ENCODE peak calls at places on chromosomes 1 and 21, in seven cellular contexts. One of them, this sample, is unnamed. For H3K9me2, the result is how much of the 10 kb centered on the place peaks cover.

GRCh38 chr1:33529957-33530356 is 57.5 kb downstream of the ZSCAN20 start:
- DNase-seq in OCI-LY7: no peak
- DNase-seq in GM23248: no peak
- DNase-seq in PC-3: no peak
- DNase-seq in HCT116: no peak
- DNase-seq in hepatocyte: no peak
- DNase-seq in GM23338: no peak
- DNase-seq in this sample: no peak

GRCh38 chr1:41919131-41919530 is 409 bp upstream of the HIVEP3 start:
- DNase-seq in GM23248: no peak
- DNase-seq in hepatocyte: no peak
- DNase-seq in OCI-LY7: no peak
- DNase-seq in HCT116: no peak
- DNase-seq in PC-3: no peak
- DNase-seq in GM23338: no peak
- DNase-seq in this sample: peak

GRCh38 chr1:25065246-25066238 is 135.5 kb upstream of the RUNX3 start:
- DNase-seq in GM23248: peak
- DNase-seq in GM23338: no peak
- DNase-seq in PC-3: no peak
- DNase-seq in hepatocyte: no peak
- DNase-seq in OCI-LY7: no peak
- DNase-seq in HCT116: no peak
- DNase-seq in this sample: no peak

GRCh38 chr21:42245348-42246185 is 26.6 kb downstream of the ABCG1 start:
- DNase-seq in HCT116: no peak
- DNase-seq in OCI-LY7: no peak
- DNase-seq in PC-3: no peak
- DNase-seq in hepatocyte: peak
- DNase-seq in GM23248: no peak
- DNase-seq in GM23338: peak
- DNase-seq in this sample: no peak

GRCh38 chr1:152983743-152984142 is at the start of gene SPRR1A:
- DNase-seq in GM23248: no peak
- DNase-seq in PC-3: peak
- DNase-seq in hepatocyte: no peak
- DNase-seq in OCI-LY7: no peak
- DNase-seq in HCT116: no peak
- DNase-seq in GM23338: no peak
- DNase-seq in this sample: no peak

GRCh38 chr1:51236548-51237312 is 657 bp downstream of the RNF11 start:
- DNase-seq in OCI-LY7: peak
- DNase-seq in hepatocyte: peak
- DNase-seq in PC-3: peak
- DNase-seq in GM23248: peak
- DNase-seq in HCT116: no peak
- DNase-seq in GM23338: peak
- DNase-seq in this sample: peak

GRCh38 chr1:1132042-1132927 is 16.4 kb upstream of the C1orf159 start:
- DNase-seq in hepatocyte: peak
- DNase-seq in GM23248: no peak
- DNase-seq in PC-3: peak
- DNase-seq in OCI-LY7: no peak
- DNase-seq in HCT116: no peak
- DNase-seq in GM23338: no peak
- DNase-seq in this sample: no peak

GRCh38 chr1:93079685-93080141 is 630 bp downstream of the MTF2 start:
- DNase-seq in PC-3: peak
- DNase-seq in GM23338: peak
- DNase-seq in OCI-LY7: peak
- DNase-seq in HCT116: no peak
- DNase-seq in GM23248: peak
- DNase-seq in hepatocyte: peak
- DNase-seq in this sample: no peak

GRCh38 chr1:77831976-77832695 is 52.7 kb downstream of the MIGA1 start:
- DNase-seq in OCI-LY7: no peak
- DNase-seq in HCT116: no peak
- DNase-seq in PC-3: peak
- DNase-seq in hepatocyte: peak
- DNase-seq in GM23248: peak
- DNase-seq in GM23338: no peak
- DNase-seq in this sample: no peak

GRCh38 chr21:31339736-31340135 is 4.3 kb downstream of the TIAM1 start:
- DNase-seq in PC-3: no peak
- DNase-seq in GM23338: no peak
- DNase-seq in HCT116: no peak
- DNase-seq in GM23248: no peak
- DNase-seq in hepatocyte: no peak
- DNase-seq in OCI-LY7: no peak
- DNase-seq in this sample: no peak

GRCh38 chr1:200176181-200176580 is 148.7 kb downstream of the NR5A2 start:
- DNase-seq in GM23248: no peak
- DNase-seq in OCI-LY7: no peak
- DNase-seq in HCT116: no peak
- DNase-seq in PC-3: peak
- DNase-seq in hepatocyte: no peak
- DNase-seq in GM23338: no peak
- DNase-seq in this sample: no peak

GRCh38 chr21:35400233-35400939 is 351.3 kb upstream of the RUNX1 start:
- DNase-seq in HCT116: peak
- DNase-seq in GM23338: peak
- DNase-seq in hepatocyte: peak
- DNase-seq in GM23248: peak
- DNase-seq in PC-3: peak
- DNase-seq in OCI-LY7: peak
- DNase-seq in this sample: peak

GRCh38 chr21:34885125-34885524 is 164.0 kb downstream of the RUNX1 start:
- DNase-seq in GM23248: peak
- DNase-seq in PC-3: peak
- DNase-seq in OCI-LY7: no peak
- DNase-seq in GM23338: no peak
- DNase-seq in HCT116: no peak
- DNase-seq in hepatocyte: no peak
- DNase-seq in this sample: no peak

GRCh38 chr1:179081696-179082307 is at the start of gene TOR3A:
- DNase-seq in PC-3: peak
- DNase-seq in hepatocyte: peak
- DNase-seq in GM23248: peak
- DNase-seq in GM23338: peak
- DNase-seq in HCT116: peak
- DNase-seq in OCI-LY7: peak
- DNase-seq in this sample: peak

GRCh38 chr21:27722095-27722494 is 755.2 kb upstream of the ADAMTS5 start:
- DNase-seq in GM23248: no peak
- DNase-seq in hepatocyte: peak
- DNase-seq in GM23338: peak
- DNase-seq in HCT116: no peak
- DNase-seq in OCI-LY7: no peak
- DNase-seq in PC-3: peak
- DNase-seq in this sample: no peak

GRCh38 chr1:180571832-180572636 is 13.3 kb downstream of the OVAAL start:
- DNase-seq in hepatocyte: no peak
- DNase-seq in GM23248: peak
- DNase-seq in HCT116: peak
- DNase-seq in GM23338: no peak
- DNase-seq in OCI-LY7: no peak
- DNase-seq in PC-3: peak
- DNase-seq in this sample: no peak

GRCh38 chr1:197151185-197151584 is 4.7 kb upstream of the ASPM start:
- DNase-seq in HCT116: no peak
- DNase-seq in OCI-LY7: no peak
- DNase-seq in PC-3: no peak
- DNase-seq in hepatocyte: no peak
- DNase-seq in GM23248: no peak
- DNase-seq in GM23338: no peak
- DNase-seq in this sample: no peak

GRCh38 chr1:170461762-170462384 is 70.1 kb upstream of the GORAB start:
- DNase-seq in GM23338: no peak
- DNase-seq in OCI-LY7: no peak
- DNase-seq in hepatocyte: no peak
- DNase-seq in GM23248: peak
- DNase-seq in PC-3: peak
- DNase-seq in HCT116: no peak
- DNase-seq in this sample: no peak

GRCh38 chr1:45654540-45655280 is 30.9 kb upstream of the CCDC17 start:
- DNase-seq in OCI-LY7: no peak
- DNase-seq in PC-3: no peak
- DNase-seq in GM23338: no peak
- DNase-seq in GM23248: peak
- DNase-seq in hepatocyte: no peak
- DNase-seq in HCT116: no peak
- DNase-seq in this sample: no peak

GRCh38 chr1:198597690-198598430 is 41.0 kb upstream of the PTPRC start:
- DNase-seq in PC-3: no peak
- DNase-seq in HCT116: no peak
- DNase-seq in OCI-LY7: peak
- DNase-seq in GM23338: no peak
- DNase-seq in hepatocyte: no peak
- DNase-seq in GM23248: no peak
- DNase-seq in this sample: no peak

GRCh38 chr1:53285969-53286760 is 41.7 kb downstream of the LRP8 start:
- DNase-seq in GM23338: no peak
- DNase-seq in OCI-LY7: no peak
- DNase-seq in GM23248: no peak
- DNase-seq in PC-3: no peak
- DNase-seq in HCT116: no peak
- DNase-seq in hepatocyte: no peak
- DNase-seq in this sample: no peak

GRCh38 chr1:5975133-5975880 is 16.9 kb downstream of the NPHP4 start:
- DNase-seq in GM23248: peak
- DNase-seq in PC-3: peak
- DNase-seq in OCI-LY7: peak
- DNase-seq in HCT116: no peak
- DNase-seq in GM23338: peak
- DNase-seq in hepatocyte: peak
- DNase-seq in this sample: peak

GRCh38 chr1:168136709-168137514 is at the start of gene GPR161:
- DNase-seq in HCT116: no peak
- DNase-seq in GM23338: peak
- DNase-seq in OCI-LY7: no peak
- DNase-seq in PC-3: peak
- DNase-seq in GM23248: peak
- DNase-seq in hepatocyte: peak
- DNase-seq in this sample: peak

GRCh38 chr1:41936107-41936506 is 17.4 kb upstream of the HIVEP3 start:
- DNase-seq in HCT116: peak
- DNase-seq in hepatocyte: no peak
- DNase-seq in OCI-LY7: no peak
- DNase-seq in PC-3: peak
- DNase-seq in GM23248: peak
- DNase-seq in GM23338: no peak
- DNase-seq in this sample: no peak

GRCh38 chr1:112674440-112674985 is at the start of gene MOV10:
- DNase-seq in GM23248: peak
- DNase-seq in hepatocyte: peak
- DNase-seq in PC-3: peak
- DNase-seq in OCI-LY7: peak
- DNase-seq in HCT116: peak
- DNase-seq in GM23338: peak
- DNase-seq in this sample: peak

GRCh38 chr1:65479805-65480204 is 59.3 kb downstream of the LEPR start:
- DNase-seq in GM23248: no peak
- DNase-seq in OCI-LY7: no peak
- DNase-seq in GM23338: no peak
- DNase-seq in HCT116: no peak
- DNase-seq in hepatocyte: no peak
- DNase-seq in PC-3: no peak
- DNase-seq in this sample: no peak
- TF ChIP-seq EZH2phosphoT487 in GM23248: no peak
- TF ChIP-seq EZH2phosphoT487 in OCI-LY7: no peak
- TF ChIP-seq EZH2phosphoT487 in GM23338: no peak
- TF ChIP-seq EZH2phosphoT487 in HCT116: no peak
- TF ChIP-seq EZH2phosphoT487 in hepatocyte: no peak
- TF ChIP-seq EZH2phosphoT487 in PC-3: no peak
- TF ChIP-seq EZH2phosphoT487 in this sample: no peak

DNA sequence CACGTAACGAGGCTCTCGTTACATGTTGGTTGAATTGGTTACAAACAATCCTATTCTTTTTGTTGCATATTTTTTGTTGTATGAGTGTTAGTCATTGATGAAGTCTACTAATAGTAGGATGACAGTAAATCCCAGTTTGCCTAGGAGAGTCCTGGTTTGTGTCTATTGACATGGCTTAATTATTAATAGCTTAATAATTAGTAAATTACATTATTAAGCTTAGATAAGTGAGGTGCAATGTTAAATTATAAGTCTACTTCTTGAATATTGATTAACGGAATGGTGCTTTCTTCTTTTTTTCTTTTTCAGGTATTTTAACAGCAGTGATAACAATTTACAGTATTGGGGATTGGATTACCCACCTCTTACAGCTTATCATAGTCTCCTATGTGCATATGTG is 34.5 kb downstream of the ALG6 start:
- DNase-seq in GM23338: no peak
- DNase-seq in hepatocyte: no peak
- DNase-seq in HCT116: no peak
- DNase-seq in PC-3: no peak
- DNase-seq in GM23248: no peak
- DNase-seq in OCI-LY7: no peak
- DNase-seq in this sample: no peak
- H3K9me2 ChIP-seq in GM23338: under half
- H3K9me2 ChIP-seq in hepatocyte: under half
- H3K9me2 ChIP-seq in HCT116: under half
- H3K9me2 ChIP-seq in PC-3: under half
- H3K9me2 ChIP-seq in GM23248: under half
- H3K9me2 ChIP-seq in OCI-LY7: under half
- H3K9me2 ChIP-seq in this sample: under half

DNA sequence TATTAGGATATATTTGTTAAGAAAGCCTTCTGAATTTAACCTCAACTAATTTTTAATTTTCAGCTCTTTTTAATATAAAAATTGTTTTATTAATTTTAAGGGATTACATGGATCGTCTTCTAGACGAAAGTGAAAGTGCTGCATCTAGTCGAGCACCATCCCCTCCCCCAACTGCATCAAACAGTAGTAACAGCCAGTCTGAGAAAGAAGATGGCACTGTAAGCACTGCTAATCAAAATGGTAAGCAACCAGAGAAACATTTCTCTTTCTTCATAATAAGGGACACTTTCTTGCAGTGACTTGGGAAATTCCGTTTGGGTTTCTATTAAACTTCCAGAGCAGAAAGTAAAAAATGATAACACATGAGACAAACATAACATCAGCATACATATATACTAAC is 56.9 kb downstream of the MIER1 start:
- DNase-seq in PC-3: no peak
- DNase-seq in GM23248: peak
- DNase-seq in HCT116: no peak
- DNase-seq in OCI-LY7: peak
- DNase-seq in hepatocyte: no peak
- DNase-seq in GM23338: no peak
- DNase-seq in this sample: peak
- H3K4me3 ChIP-seq in PC-3: no peak
- H3K4me3 ChIP-seq in GM23248: peak
- H3K4me3 ChIP-seq in HCT116: no peak
- H3K4me3 ChIP-seq in OCI-LY7: peak
- H3K4me3 ChIP-seq in hepatocyte: no peak
- H3K4me3 ChIP-seq in GM23338: no peak
- H3K4me3 ChIP-seq in this sample: no peak

DNA sequence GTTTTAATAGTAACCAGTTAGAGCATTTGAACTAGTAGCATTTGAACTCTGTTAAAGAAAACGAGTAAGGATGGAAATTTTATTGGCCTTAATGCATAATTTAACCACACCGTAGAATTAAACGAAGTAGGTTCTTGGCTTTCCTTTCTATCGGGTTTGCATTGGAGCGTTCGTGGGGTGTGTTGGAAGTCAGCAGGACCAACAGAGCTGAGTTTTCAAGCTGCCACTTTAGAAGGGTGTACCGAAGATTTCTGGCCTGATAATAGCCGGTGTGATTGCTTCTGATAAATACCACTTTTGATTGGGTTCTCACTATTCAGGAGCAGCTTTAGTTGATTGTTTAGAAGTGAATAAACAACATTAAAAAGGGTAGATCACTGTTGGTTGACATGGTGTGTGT is 1.1 kb downstream of the GPSM2 start:
- DNase-seq in GM23248: peak
- DNase-seq in PC-3: no peak
- DNase-seq in hepatocyte: no peak
- DNase-seq in HCT116: no peak
- DNase-seq in GM23338: no peak
- DNase-seq in OCI-LY7: peak
- DNase-seq in this sample: no peak
- TF ChIP-seq EZH2phosphoT487 in GM23248: no peak
- TF ChIP-seq EZH2phosphoT487 in PC-3: no peak
- TF ChIP-seq EZH2phosphoT487 in hepatocyte: no peak
- TF ChIP-seq EZH2phosphoT487 in HCT116: no peak
- TF ChIP-seq EZH2phosphoT487 in GM23338: no peak
- TF ChIP-seq EZH2phosphoT487 in OCI-LY7: no peak
- TF ChIP-seq EZH2phosphoT487 in this sample: no peak